ENCODE peak calls at places on chromosome 2, in ten cellular contexts. A, K, X, U, B, Y, V, W, J and R are unnamed samples.

GRCh38 chr2:108325756-108326155 is 37.1 kb downstream of the SULT1C2 start:
- DNase-seq in A (no peak), K (no peak), X (no peak), U (no peak), B (no peak), Y (no peak), V (no peak), W (no peak), J (no peak), R (no peak)

GRCh38 chr2:160491922-160492371 is 1.7 kb downstream of the RBMS1 start:
- DNase-seq in A (peak), K (peak), X (no peak), U (no peak), B (no peak), Y (no peak), V (no peak), W (no peak), J (peak), R (no peak)

GRCh38 chr2:144275340-144275739 is 244.6 kb downstream of the ZEB2 start:
- DNase-seq in A (no peak), K (no peak), X (no peak), U (no peak), B (no peak), Y (no peak), V (no peak), W (no peak), J (no peak), R (no peak)

GRCh38 chr2:127864877-127865276 is 6.9 kb upstream of the POLR2D start:
- DNase-seq in A (peak), K (peak), X (peak), U (no peak), B (no peak), Y (no peak), V (no peak), W (no peak), J (no peak), R (peak)

GRCh38 chr2:223101340-223102039 is 49.5 kb downstream of the KCNE4 start:
- DNase-seq in A (peak), K (peak), X (peak), U (peak), B (peak), Y (no peak), V (no peak), W (no peak), J (no peak), R (peak)

GRCh38 chr2:2464095-2464494 is 133.0 kb upstream of the MYT1L start:
- DNase-seq in A (peak), K (no peak), X (no peak), U (no peak), B (no peak), Y (no peak), V (no peak), W (no peak), J (no peak), R (no peak)

GRCh38 chr2:6186332-6187100 is 494.3 kb downstream of the SOX11 start:
- DNase-seq in A (no peak), K (no peak), X (no peak), U (no peak), B (no peak), Y (no peak), V (no peak), W (no peak), J (peak), R (no peak)

GRCh38 chr2:68822207-68822872 is 48.9 kb downstream of the BMP10 start:
- DNase-seq in A (no peak), K (no peak), X (no peak), U (no peak), B (no peak), Y (no peak), V (no peak), W (no peak), J (no peak), R (no peak)

GRCh38 chr2:215832791-215833190 is 180.6 kb downstream of the MREG start:
- DNase-seq in A (no peak), K (no peak), X (no peak), U (no peak), B (peak), Y (no peak), V (no peak), W (no peak), J (no peak), R (no peak)

GRCh38 chr2:101931402-101931801 is 60.4 kb upstream of the IL1R2 start:
- DNase-seq in A (no peak), K (no peak), X (no peak), U (no peak), B (no peak), Y (no peak), V (no peak), W (no peak), J (no peak), R (no peak)

GRCh38 chr2:23507267-23508065 is 122.5 kb downstream of the KLHL29 start:
- DNase-seq in A (no peak), K (no peak), X (no peak), U (no peak), B (no peak), Y (no peak), V (no peak), W (no peak), J (no peak), R (no peak)

GRCh38 chr2:160114020-160114419 is 51.6 kb upstream of the PLA2R1 start:
- DNase-seq in A (no peak), K (no peak), X (no peak), U (no peak), B (no peak), Y (no peak), V (no peak), W (no peak), J (no peak), R (no peak)

GRCh38 chr2:218075975-218076811 is 7.1 kb downstream of the RUFY4 start:
- DNase-seq in A (no peak), K (peak), X (no peak), U (no peak), B (no peak), Y (no peak), V (no peak), W (no peak), J (no peak), R (no peak)

GRCh38 chr2:31238126-31238905 is 4.4 kb downstream of the EHD3 start:
- DNase-seq in A (no peak), K (no peak), X (no peak), U (no peak), B (peak), Y (no peak), V (no peak), W (peak), J (no peak), R (no peak)

GRCh38 chr2:102055346-102055975 is 63.7 kb downstream of the IL1R2 start:
- DNase-seq in A (no peak), K (no peak), X (no peak), U (no peak), B (no peak), Y (no peak), V (no peak), W (no peak), J (peak), R (no peak)

GRCh38 chr2:189412330-189412953 is 28.8 kb upstream of the WDR75 start:
- DNase-seq in A (peak), K (peak), X (peak), U (peak), B (peak), Y (peak), V (peak), W (peak), J (no peak), R (no peak)

GRCh38 chr2:65275141-65275540 is 47.5 kb downstream of the ACTR2 start:
- DNase-seq in A (no peak), K (peak), X (no peak), U (no peak), B (no peak), Y (no peak), V (no peak), W (no peak), J (no peak), R (no peak)

GRCh38 chr2:231680992-231681852 is 27.1 kb upstream of the PTMA start:
- DNase-seq in A (peak), K (peak), X (peak), U (peak), B (peak), Y (no peak), V (no peak), W (peak), J (peak), R (peak)

GRCh38 chr2:241547781-241548450 is 10.6 kb upstream of the BOK start:
- DNase-seq in A (no peak), K (no peak), X (no peak), U (no peak), B (no peak), Y (no peak), V (no peak), W (no peak), J (no peak), R (no peak)

GRCh38 chr2:40096360-40096759 is 317.3 kb upstream of the THUMPD2 start:
- DNase-seq in A (peak), K (no peak), X (no peak), U (no peak), B (no peak), Y (no peak), V (no peak), W (no peak), J (no peak), R (no peak)

GRCh38 chr2:113268621-113269360 is 9.9 kb downstream of the PAX8 start:
- DNase-seq in A (no peak), K (no peak), X (no peak), U (no peak), B (no peak), Y (no peak), V (no peak), W (no peak), J (no peak), R (no peak)

GRCh38 chr2:4973973-4974372 is 718.2 kb upstream of the SOX11 start:
- DNase-seq in A (no peak), K (no peak), X (no peak), U (no peak), B (no peak), Y (no peak), V (no peak), W (no peak), J (no peak), R (no peak)

GRCh38 chr2:35116151-35116550 is 1239.4 kb upstream of the CRIM1 start:
- DNase-seq in A (no peak), K (no peak), X (no peak), U (no peak), B (no peak), Y (no peak), V (no peak), W (no peak), J (no peak), R (no peak)

GRCh38 chr2:241224068-241224850 is 35.8 kb downstream of the ANO7 start:
- DNase-seq in A (peak), K (peak), X (no peak), U (no peak), B (peak), Y (no peak), V (no peak), W (peak), J (peak), R (no peak)

GRCh38 chr2:17539993-17540812 is at the start of gene VSNL1:
- DNase-seq in A (peak), K (peak), X (no peak), U (peak), B (peak), Y (no peak), V (no peak), W (peak), J (peak), R (peak)

GRCh38 chr2:28419003-28419704 is 26.5 kb downstream of the FOSL2 start:
- DNase-seq in A (no peak), K (peak), X (no peak), U (no peak), B (no peak), Y (no peak), V (no peak), W (no peak), J (no peak), R (no peak)

GRCh38 chr2:96913398-96914202 is 43.7 kb upstream of the SEMA4C start:
- DNase-seq in A (no peak), K (no peak), X (no peak), U (no peak), B (no peak), Y (no peak), V (peak), W (no peak), J (no peak), R (no peak)

GRCh38 chr2:239544846-239545465 is 144.1 kb upstream of the HDAC4 start:
- DNase-seq in A (no peak), K (no peak), X (no peak), U (no peak), B (no peak), Y (no peak), V (no peak), W (no peak), J (no peak), R (no peak)